ENCODE peak calls at places on chromosomes 3 and 15, in five cellular contexts. V is A549, B is K562, K is HepG2, D is H1. R is an unnamed sample.

GRCh38 chr3:86794336-86795065 is 196.4 kb downstream of the VGLL3 start:
- DNase-seq in B (no peak), D (no peak), K (no peak), V (no peak), R (no peak)

GRCh38 chr15:56035166-56035565 is 41.8 kb upstream of the NEDD4 start:
- DNase-seq in D (no peak), B (no peak), V (no peak), K (no peak), R (no peak)

GRCh38 chr3:42802876-42803799 is 1.2 kb downstream of the HIGD1A start:
- DNase-seq in K (peak; percentile 33), V (peak; percentile 18), D (peak; percentile 58), B (peak; percentile 64), R (no peak)

GRCh38 chr15:55796321-55796965 is 53.5 kb upstream of the PRTG start:
- DNase-seq in V (no peak), D (no peak), K (no peak), B (no peak), R (no peak)

GRCh38 chr3:37114251-37115145 is 59.9 kb downstream of the LRRFIP2 start:
- DNase-seq in V (no peak), K (no peak), B (no peak), D (no peak), R (no peak)

GRCh38 chr3:15982667-15983145 is 184.9 kb upstream of the ANKRD28 start:
- DNase-seq in K (no peak), D (no peak), B (no peak), V (no peak), R (no peak)

GRCh38 chr3:31066999-31067398 is 172.5 kb upstream of the GADL1 start:
- DNase-seq in K (no peak), B (peak; percentile 28), V (no peak), D (no peak), R (no peak)

GRCh38 chr3:61594978-61595687 is 33.8 kb downstream of the PTPRG start:
- DNase-seq in K (no peak), V (no peak), D (no peak), B (no peak), R (no peak)

GRCh38 chr3:129606522-129607390 is at the start of gene PLXND1:
- DNase-seq in V (peak; percentile 53), D (peak; percentile 78), B (peak; percentile 73), K (no peak), R (no peak)

GRCh38 chr3:64666171-64666581 is 21.6 kb downstream of the ADAMTS9 start:
- DNase-seq in D (no peak), V (no peak), K (no peak), B (no peak), R (no peak)

GRCh38 chr3:9747267-9747666 is 2.5 kb upstream of the OGG1 start:
- DNase-seq in K (no peak), B (no peak), V (no peak), D (no peak), R (no peak)

GRCh38 chr3:63980019-63980418 is 43.3 kb downstream of the PSMD6 start:
- DNase-seq in K (no peak), D (no peak), B (no peak), V (no peak), R (no peak)

GRCh38 chr3:62876064-62876463 is 848 bp upstream of the CADPS start:
- DNase-seq in V (no peak), D (peak; percentile 87), B (peak; percentile 8), K (peak; percentile 20), R (no peak)

GRCh38 chr3:45064512-45065372 is 38.6 kb downstream of the CLEC3B start:
- DNase-seq in D (no peak), V (no peak), K (no peak), B (peak; percentile 99), R (no peak)
- TF ChIP-seq HDAC2 in D (no peak), V (no peak), K (no peak), B (peak; percentile 98), R (no peak)

GRCh38 chr3:186209810-186210752 is 101.2 kb upstream of the ETV5 start:
- DNase-seq in D (peak; percentile 58), B (peak; percentile 53), V (no peak), K (peak; percentile 84), R (no peak)
- TF ChIP-seq HDAC2 in D (no peak), B (no peak), V (no peak), K (no peak), R (no peak)

GRCh38 chr15:74337146-74337545 is 30.3 kb downstream of the CYP11A1 start:
- DNase-seq in K (no peak), B (no peak), V (no peak), D (no peak), R (no peak)

GRCh38 chr15:74337607-74338211 is 29.7 kb downstream of the CYP11A1 start:
- DNase-seq in V (no peak), D (no peak), K (no peak), B (no peak), R (no peak)

GRCh38 chr15:74338676-74339075 is 28.8 kb downstream of the CYP11A1 start:
- DNase-seq in V (no peak), D (no peak), K (no peak), B (no peak), R (no peak)

GRCh38 chr15:74339371-74339770 is 28.1 kb downstream of the CYP11A1 start:
- DNase-seq in D (no peak), V (no peak), K (no peak), B (no peak), R (no peak)

DNA sequence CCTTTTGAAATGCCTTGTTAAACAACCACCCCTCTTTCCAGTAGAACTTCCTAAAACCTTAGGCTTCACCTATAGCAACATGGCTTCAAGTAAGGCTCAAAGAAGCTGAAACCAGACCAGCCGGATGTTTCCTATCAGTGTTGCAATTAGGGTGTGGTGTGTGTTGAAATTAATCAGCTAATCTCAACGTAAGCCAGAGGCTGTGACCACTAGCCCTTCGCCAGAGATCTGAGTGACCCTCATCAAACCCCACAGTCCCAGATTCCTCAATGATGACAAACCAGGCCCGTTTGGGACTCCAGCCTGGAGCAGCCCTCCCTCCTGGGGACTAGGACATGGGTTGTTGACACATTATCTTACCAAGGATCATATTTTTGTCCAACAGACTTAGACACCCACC is 27.3 kb downstream of the CYP11A1 start:
- DNase-seq in K (no peak), B (no peak), D (no peak), V (no peak), R (no peak)
- TF ChIP-seq HDAC2 in K (no peak), B (no peak), D (no peak), V (no peak), R (no peak)

GRCh38 chr15:35728176-35728938 is 182.4 kb upstream of the DPH6 start:
- DNase-seq in V (no peak), K (no peak), D (no peak), B (no peak), R (no peak)
- TF ChIP-seq HDAC2 in V (no peak), K (no peak), D (no peak), B (no peak), R (no peak)

GRCh38 chr15:70597945-70598344 is 165.4 kb downstream of the UACA start:
- DNase-seq in K (no peak), D (no peak), B (no peak), V (no peak), R (no peak)

GRCh38 chr15:70593795-70594194 is 169.6 kb downstream of the UACA start:
- DNase-seq in D (no peak), K (no peak), V (no peak), B (no peak), R (no peak)

GRCh38 chr15:70602281-70602680 is 161.1 kb downstream of the UACA start:
- DNase-seq in V (no peak), D (peak; percentile 32), K (no peak), B (no peak), R (no peak)

GRCh38 chr15:70596354-70597055 is 166.9 kb downstream of the UACA start:
- DNase-seq in V (peak; percentile 75), D (no peak), K (peak; percentile 89), B (no peak), R (no peak)

GRCh38 chr15:70597056-70597603 is 166.2 kb downstream of the UACA start:
- DNase-seq in B (no peak), K (peak; percentile 46), D (peak; percentile 30), V (no peak), R (no peak)
- TF ChIP-seq HDAC2 in B (no peak), K (no peak), D (no peak), V (no peak), R (no peak)

DNA sequence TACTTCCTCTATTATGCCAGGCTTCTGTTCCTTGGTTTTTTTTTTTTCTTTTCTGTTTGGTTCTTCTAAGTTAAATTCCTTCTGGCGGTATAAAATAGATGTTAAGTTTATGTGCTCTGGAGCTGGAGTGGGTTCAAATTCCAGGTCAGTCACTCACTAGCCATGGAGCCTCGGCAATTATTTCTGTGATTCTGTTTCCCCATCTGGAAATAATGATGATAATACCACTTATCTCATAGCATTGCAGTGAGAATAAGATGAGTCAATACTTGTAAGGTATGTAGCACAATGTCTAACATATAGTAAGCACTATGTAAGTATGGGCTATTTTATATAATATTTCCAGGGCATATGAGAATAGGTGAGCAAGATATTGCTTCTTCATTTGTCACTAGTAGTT is 33.2 kb upstream of the ZDHHC23 start:
- DNase-seq in K (no peak), V (no peak), B (no peak), D (no peak), R (no peak)
- TF ChIP-seq HDAC2 in K (no peak), V (no peak), B (no peak), D (no peak), R (no peak)

DNA sequence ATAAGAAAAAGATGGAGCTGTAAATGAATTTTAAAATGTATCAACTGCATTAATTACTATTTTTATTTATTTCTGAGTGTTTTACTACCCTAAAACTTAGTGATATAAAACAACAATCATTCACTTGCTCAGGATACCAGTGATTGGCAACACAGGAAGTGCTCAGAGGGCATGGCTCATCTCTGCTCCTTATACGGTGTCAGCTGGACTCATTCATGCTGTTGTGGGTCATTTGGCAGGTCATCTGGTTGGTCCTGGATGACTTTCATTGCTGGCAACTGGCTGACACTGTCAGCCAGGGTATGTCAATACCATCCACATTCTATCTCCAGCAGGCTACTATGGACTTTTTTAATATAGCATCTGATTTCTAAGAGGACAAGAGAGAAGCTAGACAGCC is 689.6 kb upstream of the NECTIN3 start:
- DNase-seq in D (no peak), K (no peak), V (no peak), B (no peak), R (no peak)
- TF ChIP-seq HDAC2 in D (no peak), K (no peak), V (no peak), B (no peak), R (no peak)

R was measured in GM12878.